ENCODE peak calls at places on chromosomes 2 and 18, in five cellular contexts. E is lower leg skin, L is neuronal stem cell, H is gastrocnemius medialis, O is stomach. I is an unnamed sample.

GRCh38 chr2:50952596-50952995 is 79.3 kb downstream of the NRXN1 start:
- DNase-seq in L (no peak), O (no peak), H (no peak), E (no peak), I (no peak)

GRCh38 chr2:1694371-1695271 is 49.7 kb downstream of the PXDN start:
- DNase-seq in L (no peak), E (peak), O (no peak), H (no peak), I (peak)

GRCh38 chr2:71348302-71348701 is 16.7 kb downstream of the ZNF638 start:
- DNase-seq in L (no peak), H (no peak), E (no peak), O (no peak), I (no peak)

GRCh38 chr2:238955648-238956531 is 108.0 kb downstream of the TWIST2 start:
- DNase-seq in L (no peak), E (no peak), O (no peak), H (no peak), I (no peak)

GRCh38 chr2:39433586-39434195 is 3.4 kb downstream of the MAP4K3 start:
- DNase-seq in E (no peak), H (no peak), L (no peak), O (no peak), I (no peak)

GRCh38 chr2:239944706-239945551 is 80.2 kb downstream of the NDUFA10 start:
- DNase-seq in E (peak), L (no peak), O (no peak), H (no peak), I (peak)

GRCh38 chr2:5913729-5914390 is 221.7 kb downstream of the SOX11 start:
- DNase-seq in L (no peak), O (no peak), E (no peak), H (no peak), I (no peak)

GRCh38 chr2:5969301-5969700 is 277.1 kb downstream of the SOX11 start:
- DNase-seq in L (no peak), E (peak), H (no peak), O (no peak), I (no peak)

GRCh38 chr2:42092084-42092996 is 44.5 kb downstream of the PKDCC start:
- DNase-seq in L (no peak), H (no peak), O (peak), E (no peak), I (no peak)

GRCh38 chr18:78629426-78629825 is 350.2 kb upstream of the SALL3 start:
- DNase-seq in E (peak), L (no peak), H (no peak), O (peak), I (no peak)

GRCh38 chr18:24809173-24809955 is 348.9 kb downstream of the HRH4 start:
- DNase-seq in E (no peak), O (no peak), H (no peak), L (no peak), I (no peak)

GRCh38 chr2:225002656-225003045 is 39.6 kb downstream of the DOCK10 start:
- DNase-seq in L (no peak), E (no peak), H (no peak), O (no peak), I (no peak)

GRCh38 chr18:22499421-22499820 is 81.7 kb upstream of the CTAGE1 start:
- DNase-seq in E (no peak), H (no peak), O (no peak), L (no peak), I (no peak)

GRCh38 chr2:215940645-215941184 is 72.6 kb downstream of the MREG start:
- DNase-seq in H (no peak), L (no peak), E (no peak), O (no peak), I (no peak)

GRCh38 chr2:70645733-70646420 is 92.3 kb upstream of the TGFA start:
- DNase-seq in O (no peak), H (no peak), L (no peak), E (no peak), I (no peak)

GRCh38 chr2:241179894-241180293 is 8.6 kb upstream of the ANO7 start:
- DNase-seq in O (no peak), E (no peak), L (no peak), H (no peak), I (no peak)

GRCh38 chr18:59909289-59910036 is 9.7 kb downstream of the PMAIP1 start:
- DNase-seq in L (no peak), O (no peak), E (no peak), H (no peak), I (no peak)

GRCh38 chr18:39053569-39053968 is 1488.0 kb upstream of the CELF4 start:
- DNase-seq in O (no peak), H (no peak), E (no peak), L (no peak), I (no peak)

GRCh38 chr2:8993902-8994278 is 9.6 kb downstream of the MBOAT2 start:
- DNase-seq in H (no peak), E (no peak), L (no peak), O (no peak), I (no peak)

GRCh38 chr2:46171441-46171953 is 125.7 kb upstream of the EPAS1 start:
- DNase-seq in E (peak), L (no peak), H (no peak), O (no peak), I (no peak)

GRCh38 chr2:148781544-148781943 is 93.5 kb upstream of the KIF5C start:
- DNase-seq in E (no peak), H (no peak), L (no peak), O (no peak), I (no peak)

GRCh38 chr18:13141209-13141608 is 77.4 kb upstream of the LDLRAD4 start:
- DNase-seq in O (no peak), L (no peak), E (no peak), H (no peak), I (no peak)

GRCh38 chr18:50401888-50402287 is 27.0 kb downstream of the SKA1 start:
- DNase-seq in L (no peak), E (no peak), O (peak), H (no peak), I (no peak)

GRCh38 chr18:55268629-55269275 is 309.5 kb upstream of the CCDC68 start:
- DNase-seq in E (no peak), O (no peak), L (no peak), H (no peak), I (no peak)

GRCh38 chr2:29004755-29005154 is 23.7 kb downstream of the TOGARAM2 start:
- DNase-seq in L (no peak), O (no peak), E (no peak), H (no peak), I (no peak)

GRCh38 chr18:57433492-57434176 is 1.5 kb upstream of the ONECUT2 start:
- DNase-seq in E (no peak), H (no peak), O (no peak), L (peak), I (no peak)
- H3K4me3 ChIP-seq in E (no peak), H (no peak), O (no peak), L (no peak), I (no peak)

DNA sequence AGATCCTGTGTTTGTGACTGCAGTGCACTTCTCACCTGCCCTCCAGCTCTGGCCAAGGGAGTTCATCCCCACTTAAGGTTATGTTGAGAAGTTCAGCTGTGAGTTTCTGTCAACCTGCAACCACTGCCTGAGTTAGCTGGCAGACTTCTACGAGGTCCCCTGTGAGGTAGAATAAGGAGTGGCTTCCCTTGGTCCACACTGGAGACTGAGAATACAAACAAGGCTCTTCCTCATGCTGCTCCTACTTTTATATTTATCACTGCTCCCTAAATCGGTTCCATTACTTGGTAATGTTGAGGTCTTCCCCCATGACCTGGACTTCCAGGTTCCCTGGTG is 353.2 kb upstream of the CWC22 start:
- DNase-seq in E (no peak), L (no peak), H (no peak), O (no peak), I (no peak)
- H3K4me3 ChIP-seq in E (no peak), L (no peak), H (no peak), O (no peak), I (no peak)

GRCh38 chr2:58046335-58046584 is 346 bp upstream of the VRK2 start:
- DNase-seq in H (no peak), O (no peak), E (no peak), L (no peak), I (no peak)

GRCh38 chr2:58046585-58047372 is at the start of gene VRK2:
- DNase-seq in E (peak), H (peak), O (peak), L (peak), I (peak)

GRCh38 chr2:58047373-58047674 is 718 bp downstream of the VRK2 start:
- DNase-seq in E (no peak), O (no peak), L (no peak), H (no peak), I (no peak)

GRCh38 chr2:58045580-58046334 is 849 bp upstream of the VRK2 start:
- DNase-seq in H (no peak), L (no peak), O (no peak), E (no peak), I (no peak)

DNA sequence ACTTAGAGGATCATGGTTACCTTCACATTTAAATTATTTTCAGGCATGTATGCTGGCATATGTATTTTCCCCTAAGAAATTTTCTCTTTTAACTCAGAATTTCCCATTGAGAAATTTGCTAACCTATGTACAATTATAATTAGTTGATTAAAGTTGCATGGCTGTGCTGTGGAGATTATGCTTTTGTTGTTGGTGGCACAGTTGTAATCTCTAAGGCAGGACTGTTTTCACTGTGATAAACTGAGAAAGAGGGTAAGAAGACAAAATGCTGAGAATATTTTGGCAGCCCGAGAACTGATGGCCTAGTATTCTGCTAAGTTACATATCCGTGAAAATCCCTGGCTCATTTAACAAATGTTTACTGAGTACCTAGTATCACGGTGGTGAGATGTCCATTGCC is 1.4 kb downstream of the VRK2 start:
- DNase-seq in O (no peak), L (no peak), E (no peak), H (no peak), I (no peak)
- H3K4me3 ChIP-seq in O (peak), L (no peak), E (no peak), H (peak), I (no peak)

GRCh38 chr2:48530033-48530804 is at the start of gene STON1:
- DNase-seq in L (peak), E (peak), H (peak), O (peak), I (peak)

GRCh38 chr2:48532824-48533223 is 2.9 kb downstream of the STON1 start:
- DNase-seq in L (no peak), E (no peak), O (no peak), H (no peak), I (no peak)

GRCh38 chr2:48532174-48532573 is 2.2 kb downstream of the STON1 start:
- DNase-seq in H (no peak), L (no peak), O (no peak), E (no peak), I (no peak)

GRCh38 chr2:48529676-48530032 is 300 bp upstream of the STON1 start:
- DNase-seq in E (no peak), L (no peak), O (no peak), H (no peak), I (no peak)

DNA sequence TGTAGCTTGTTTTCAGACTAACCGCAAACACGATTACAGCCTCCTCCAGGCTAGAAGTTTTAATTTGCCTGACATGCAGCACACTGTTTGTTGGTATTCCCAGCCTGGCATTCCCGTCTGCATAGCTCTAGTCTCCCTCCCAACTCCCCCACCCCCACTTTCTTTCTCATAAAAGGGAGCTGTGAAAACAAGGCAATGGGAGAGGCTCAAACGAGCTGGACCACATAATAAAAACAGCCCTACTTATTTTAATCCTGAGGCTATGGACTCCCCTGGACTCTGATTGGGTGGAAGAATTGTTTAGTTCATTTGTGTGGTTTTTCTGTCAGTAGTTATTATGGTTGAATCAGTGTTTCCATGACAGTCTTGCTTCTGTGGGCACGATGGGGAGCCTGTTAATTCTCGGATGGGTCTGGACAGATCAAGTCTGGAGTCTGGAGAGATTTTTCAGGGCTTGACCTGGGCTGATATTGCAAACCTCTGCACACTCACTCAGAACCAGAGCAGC is 1.2 kb downstream of the STON1 start:
- DNase-seq in O (no peak), E (no peak), L (peak), H (no peak), I (no peak)
- H3K4me3 ChIP-seq in O (peak), E (no peak), L (peak), H (peak), I (peak)

GRCh38 chr2:192150166-192150565 is 44.6 kb downstream of the TMEFF2 start:
- DNase-seq in E (no peak), O (no peak), L (no peak), H (no peak), I (no peak)
- H3K4me3 ChIP-seq in E (no peak), O (no peak), L (no peak), H (no peak), I (no peak)

DNA sequence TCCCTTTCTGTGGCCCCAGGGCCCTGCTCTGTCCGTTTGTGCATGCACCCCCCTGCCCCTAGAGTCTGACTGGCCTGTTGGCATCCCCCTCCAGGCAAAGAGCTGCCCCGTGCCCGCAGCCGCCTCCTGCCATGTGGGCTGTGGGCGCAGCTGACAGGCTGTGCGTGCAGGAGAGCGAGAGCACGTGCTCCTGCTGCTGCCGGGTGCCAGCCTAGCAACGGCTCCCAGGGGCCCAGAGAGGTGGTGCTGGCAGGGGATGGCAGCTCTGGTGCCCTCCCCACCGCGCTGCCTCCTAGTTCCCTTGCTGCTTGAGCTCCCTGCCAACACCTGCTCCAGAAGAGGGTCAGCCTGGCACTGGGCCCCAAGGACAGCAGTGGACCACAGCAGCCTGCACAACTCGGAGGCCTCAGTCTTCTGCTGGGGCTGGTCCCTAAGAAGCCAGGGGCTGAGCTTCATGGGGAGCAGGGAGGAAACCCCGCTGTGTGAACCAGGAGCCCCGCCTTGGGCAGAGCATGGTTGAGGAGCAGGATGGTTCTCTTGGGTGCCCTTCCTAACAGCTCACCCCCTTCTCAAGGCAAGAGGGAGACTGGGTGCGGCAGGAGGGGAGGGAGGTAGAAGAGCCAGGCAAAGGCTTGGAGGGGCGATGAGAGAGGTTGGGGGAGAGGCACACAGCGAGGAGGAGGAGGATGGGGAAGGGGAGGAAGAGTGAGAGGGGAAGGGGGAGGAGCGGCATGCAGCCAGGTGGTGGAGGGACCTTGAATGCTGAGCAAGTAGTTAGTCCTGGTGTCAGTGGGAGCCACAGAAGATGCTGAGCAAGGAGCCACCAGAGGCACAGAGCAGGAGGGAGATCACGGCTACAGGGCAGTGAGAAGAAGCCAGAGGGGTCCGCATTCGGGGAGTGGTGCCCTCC is 23.8 kb upstream of the PTMA start:
- DNase-seq in L (no peak), O (no peak), E (no peak), H (no peak), I (no peak)
- H3K4me3 ChIP-seq in L (no peak), O (no peak), E (no peak), H (no peak), I (no peak)

DNA sequence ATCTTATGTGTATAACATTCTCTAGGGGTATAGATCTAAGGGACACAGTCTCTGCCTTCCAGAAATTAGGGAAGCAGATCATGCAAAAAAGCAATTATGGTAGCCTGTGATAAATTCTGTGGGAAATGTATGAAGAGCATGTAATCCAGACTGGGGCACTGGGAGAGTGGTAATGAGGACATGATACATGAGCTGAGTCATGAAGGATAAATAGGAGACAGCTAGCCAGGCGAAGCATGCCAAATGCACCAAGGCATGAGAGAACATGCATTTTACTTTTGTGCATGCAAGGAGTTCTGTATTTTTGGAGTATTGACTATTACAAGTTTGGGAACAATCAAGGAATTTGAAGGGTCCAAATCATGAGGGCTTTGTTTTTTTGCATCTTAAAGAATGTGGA is 8.9 kb upstream of the RPRM start:
- DNase-seq in E (no peak), H (no peak), L (no peak), O (no peak), I (no peak)
- H3K4me3 ChIP-seq in E (no peak), H (no peak), L (peak), O (no peak), I (no peak)